ENCODE peak calls at places on chromosomes 13 and 19, in five cellular contexts. N is AG08395; L is activated effector memory CD4-positive, alpha-beta T cell treated with Interleukin-2 at 50 U/mL for 16 hours; W is astrocyte of the spinal cord; B is iPS-NIHi11. U is an unnamed sample.

GRCh38 chr13:46553521-46553885 is 533 bp downstream of the LRCH1 start:
- DNase-seq in N (no peak), L (no peak), W (no peak), B (peak), U (no peak)

GRCh38 chr19:32773126-32773525 is 53.6 kb downstream of the TDRD12 start:
- DNase-seq in N (no peak), L (no peak), W (no peak), B (no peak), U (no peak)

GRCh38 chr13:112835796-112836195 is 133.2 kb upstream of the MCF2L start:
- DNase-seq in N (no peak), L (no peak), W (no peak), B (no peak), U (no peak)

GRCh38 chr13:99909836-99910619 is 61.5 kb downstream of the ZIC5 start:
- DNase-seq in N (no peak), L (no peak), W (no peak), B (no peak), U (no peak)

GRCh38 chr13:60590775-60591174 is 193.8 kb downstream of the TDRD3 start:
- DNase-seq in N (no peak), L (no peak), W (peak), B (no peak), U (no peak)

GRCh38 chr13:74270018-74270417 is 135.8 kb upstream of the KLF12 start:
- DNase-seq in N (no peak), L (no peak), W (no peak), B (no peak), U (no peak)

GRCh38 chr13:109043561-109044075 is 414.2 kb downstream of the MYO16 start:
- DNase-seq in N (no peak), L (no peak), W (no peak), B (no peak), U (no peak)

GRCh38 chr13:28093871-28094270 is 6.5 kb downstream of the FLT3 start:
- DNase-seq in N (no peak), L (no peak), W (no peak), B (no peak), U (no peak)

GRCh38 chr13:74206061-74206561 is 71.9 kb upstream of the KLF12 start:
- DNase-seq in N (peak), L (no peak), W (peak), B (peak), U (no peak)

GRCh38 chr19:47756953-47757608 is 11.7 kb downstream of the NOP53 start:
- DNase-seq in N (no peak), L (no peak), W (no peak), B (no peak), U (no peak)

GRCh38 chr19:16419671-16420394 is 51.9 kb downstream of the EPS15L1 start:
- DNase-seq in N (no peak), L (no peak), W (no peak), B (peak), U (no peak)

GRCh38 chr13:65133094-65133493 is 2097.0 kb downstream of the PCDH9 start:
- DNase-seq in N (no peak), L (no peak), W (no peak), B (no peak), U (no peak)

GRCh38 chr19:38223119-38223523 is 901 bp downstream of the DPF1 start:
- DNase-seq in N (no peak), L (no peak), W (no peak), B (no peak), U (no peak)

GRCh38 chr13:41546372-41547252 is 89.3 kb downstream of the RGCC start:
- DNase-seq in N (peak), L (no peak), W (peak), B (no peak), U (no peak)

GRCh38 chr13:78409172-78409571 is 194.2 kb downstream of the POU4F1 start:
- DNase-seq in N (no peak), L (no peak), W (no peak), B (no peak), U (no peak)

GRCh38 chr13:36418022-36418805 is 14.1 kb upstream of the CCNA1 start:
- DNase-seq in N (no peak), L (no peak), W (peak), B (no peak), U (no peak)

GRCh38 chr19:50975766-50976165 is 6.4 kb upstream of the KLK6 start:
- DNase-seq in N (no peak), L (no peak), W (no peak), B (peak), U (no peak)

GRCh38 chr19:6103894-6104293 is 6.4 kb downstream of the RFX2 start:
- DNase-seq in N (no peak), L (no peak), W (no peak), B (no peak), U (no peak)

GRCh38 chr13:27043013-27043412 is 128.6 kb downstream of the USP12 start:
- DNase-seq in N (peak), L (no peak), W (peak), B (peak), U (no peak)

GRCh38 chr19:4260605-4261191 is 13.8 kb downstream of the YJU2 start:
- DNase-seq in N (no peak), L (no peak), W (no peak), B (no peak), U (no peak)

GRCh38 chr19:35521124-35521743 is 6.9 kb downstream of the SBSN start:
- DNase-seq in N (no peak), L (no peak), W (no peak), B (no peak), U (no peak)

GRCh38 chr19:44985445-44985844 is 15.8 kb upstream of the RELB start:
- DNase-seq in N (no peak), L (no peak), W (no peak), B (no peak), U (no peak)

GRCh38 chr19:38223617-38224013 is 407 bp downstream of the DPF1 start:
- DNase-seq in N (no peak), L (no peak), W (no peak), B (no peak), U (no peak)